ENCODE peak calls at places on chromosome 13, in ten cellular contexts. U, E, Q, S, A, V, N, H, J and I are unnamed samples.

GRCh38 chr13:99383946-99384345 is 76.7 kb upstream of the GPR183 start:
- DNase-seq in A (no peak), E (no peak), H (no peak), N (no peak), S (no peak), U (no peak), Q (no peak), J (no peak), V (no peak), I (no peak)

GRCh38 chr13:81726037-81726726 is 1385.3 kb upstream of the SPRY2 start:
- DNase-seq in V (no peak), J (no peak), A (no peak), N (no peak), S (no peak), U (no peak), Q (no peak), E (no peak), H (no peak), I (no peak)

GRCh38 chr13:108549989-108550388 is 79.4 kb upstream of the MYO16 start:
- DNase-seq in A (no peak), N (peak), J (no peak), U (no peak), Q (no peak), E (no peak), V (no peak), H (no peak), S (no peak), I (no peak)

GRCh38 chr13:91809161-91809560 is 410.7 kb downstream of the GPC5 start:
- DNase-seq in A (no peak), J (no peak), U (no peak), N (no peak), V (no peak), E (no peak), H (no peak), S (no peak), Q (no peak), I (no peak)

GRCh38 chr13:22061371-22061805 is 390.5 kb downstream of the FGF9 start:
- DNase-seq in E (peak), N (no peak), V (no peak), S (no peak), J (no peak), U (no peak), H (no peak), A (peak), Q (no peak), I (no peak)

GRCh38 chr13:54614729-54615128 is 1586.1 kb downstream of the OLFM4 start:
- DNase-seq in N (no peak), S (no peak), Q (no peak), A (no peak), U (no peak), V (no peak), E (no peak), H (no peak), J (no peak), I (no peak)

GRCh38 chr13:98080280-98080679 is 62.6 kb upstream of the FARP1 start:
- DNase-seq in H (no peak), V (no peak), A (no peak), Q (no peak), S (no peak), J (no peak), E (no peak), N (no peak), U (no peak), I (no peak)

GRCh38 chr13:79988573-79988972 is 352.4 kb downstream of the SPRY2 start:
- DNase-seq in N (no peak), J (no peak), H (peak), S (no peak), A (no peak), E (no peak), U (no peak), V (no peak), Q (no peak), I (no peak)

GRCh38 chr13:51731759-51732158 is 72.2 kb downstream of the DHRS12 start:
- DNase-seq in H (peak), S (no peak), A (no peak), E (no peak), V (no peak), U (no peak), J (no peak), Q (no peak), N (no peak), I (no peak)

GRCh38 chr13:24071423-24072075 is 89.0 kb upstream of the SPATA13 start:
- DNase-seq in E (no peak), V (no peak), S (no peak), A (no peak), N (no peak), Q (no peak), J (no peak), U (no peak), H (peak), I (no peak)

GRCh38 chr13:101579291-101579802 is 126.9 kb downstream of the ITGBL1 start:
- DNase-seq in H (peak), S (no peak), V (no peak), E (no peak), A (no peak), Q (no peak), N (no peak), U (no peak), J (no peak), I (no peak)

GRCh38 chr13:30376426-30377311 is 45.6 kb upstream of the UBE2L5 start:
- DNase-seq in E (peak), H (no peak), N (no peak), J (peak), U (no peak), A (peak), V (no peak), Q (no peak), S (no peak), I (no peak)

GRCh38 chr13:114096811-114097503 is 35.5 kb downstream of the RASA3 start:
- DNase-seq in S (no peak), A (no peak), H (no peak), N (no peak), E (no peak), Q (no peak), V (no peak), U (no peak), J (no peak), I (no peak)

GRCh38 chr13:90307136-90307535 is 1040.4 kb upstream of the MIR17HG start:
- DNase-seq in H (no peak), J (no peak), Q (no peak), V (no peak), E (no peak), S (no peak), N (no peak), A (no peak), U (no peak), I (no peak)

GRCh38 chr13:87666826-87667225 is 4.3 kb upstream of the SLITRK5 start:
- DNase-seq in H (no peak), J (no peak), N (no peak), U (no peak), E (no peak), A (no peak), V (no peak), Q (no peak), S (no peak), I (no peak)

GRCh38 chr13:67062160-67062559 is 168.0 kb downstream of the PCDH9 start:
- DNase-seq in V (no peak), S (no peak), J (no peak), H (no peak), U (no peak), Q (no peak), N (no peak), A (no peak), E (no peak), I (no peak)

GRCh38 chr13:114105351-114106225 is 26.8 kb downstream of the RASA3 start:
- DNase-seq in V (no peak), S (no peak), Q (no peak), A (no peak), E (no peak), N (no peak), U (no peak), J (no peak), H (no peak), I (no peak)

GRCh38 chr13:99465454-99465853 is 35.8 kb upstream of the TM9SF2 start:
- DNase-seq in S (no peak), N (no peak), U (no peak), H (no peak), A (no peak), Q (no peak), V (no peak), E (no peak), J (no peak), I (no peak)

GRCh38 chr13:21050288-21051197 is 10.8 kb downstream of the LATS2 start:
- DNase-seq in S (no peak), U (no peak), Q (no peak), J (peak), V (no peak), E (no peak), N (no peak), A (no peak), H (no peak), I (no peak)

GRCh38 chr13:64553411-64554129 is 2676.6 kb downstream of the PCDH9 start:
- DNase-seq in H (peak), J (no peak), V (no peak), S (no peak), E (no peak), A (no peak), U (no peak), Q (no peak), N (no peak), I (no peak)

GRCh38 chr13:25111557-25111956 is 15.6 kb downstream of the PABPC3 start:
- DNase-seq in U (no peak), E (no peak), Q (no peak), V (no peak), J (no peak), H (peak), S (no peak), A (no peak), N (no peak), I (no peak)

GRCh38 chr13:51249767-51250741 is 27.9 kb downstream of the FAM124A start:
- DNase-seq in J (no peak), V (no peak), H (no peak), S (no peak), Q (no peak), U (no peak), A (no peak), N (peak), E (no peak), I (no peak)

GRCh38 chr13:46679369-46680180 is 117.4 kb downstream of the ESD start:
- DNase-seq in U (no peak), N (no peak), E (peak), Q (no peak), A (peak), H (peak), S (no peak), V (no peak), J (no peak), I (no peak)

GRCh38 chr13:30108913-30109237 is 198.5 kb downstream of the KATNAL1 start:
- DNase-seq in N (no peak), J (peak), A (no peak), Q (no peak), U (peak), H (no peak), E (no peak), S (no peak), V (no peak), I (no peak)

GRCh38 chr13:72932250-72932649 is 126.6 kb upstream of the KLF5 start:
- DNase-seq in U (no peak), H (no peak), S (no peak), Q (no peak), N (no peak), J (no peak), E (no peak), A (no peak), V (no peak), I (no peak)

GRCh38 chr13:44770951-44771350 is 194.8 kb upstream of the TSC22D1 start:
- DNase-seq in V (no peak), U (no peak), S (no peak), Q (no peak), J (no peak), E (no peak), A (no peak), H (no peak), N (no peak), I (no peak)

DNA sequence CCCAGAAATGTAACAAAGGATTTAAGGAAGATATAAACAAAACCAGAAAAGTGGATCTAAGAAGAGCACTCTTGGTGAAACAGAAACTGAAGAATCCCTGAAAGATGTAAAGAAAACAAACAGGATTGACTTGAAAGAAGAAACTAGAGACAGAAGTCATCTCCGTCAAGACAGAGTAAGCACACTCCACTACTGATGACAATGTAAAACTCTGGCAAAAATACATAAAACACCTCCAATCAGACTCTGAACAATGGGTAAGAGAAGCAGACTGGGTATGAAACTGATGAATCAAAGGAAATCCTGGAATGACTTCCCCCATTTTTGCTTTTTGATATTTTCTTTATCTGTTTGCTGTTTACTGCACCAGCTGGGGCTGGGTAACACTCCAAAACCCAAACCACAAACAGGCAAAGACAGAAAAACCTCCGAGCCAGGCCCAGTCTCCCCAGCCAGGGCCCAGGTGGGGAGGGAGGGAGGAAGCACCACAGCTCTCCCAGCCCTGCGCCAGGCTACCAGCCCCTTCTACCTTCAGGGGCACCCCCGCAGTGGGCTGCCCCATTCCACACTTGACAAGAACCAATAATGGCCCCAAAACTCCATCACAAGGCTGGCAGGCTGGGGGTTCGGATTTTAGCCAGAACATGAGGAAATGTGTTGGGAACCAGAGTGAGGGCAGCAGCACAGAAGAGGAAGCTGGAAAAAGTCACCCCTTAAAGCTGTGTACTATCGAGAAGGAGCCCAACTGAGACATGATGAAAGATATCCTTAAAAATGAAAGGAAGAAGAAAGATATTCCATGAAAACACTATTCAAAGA is 13.3 kb downstream of the TUBGCP3 start:
- DNase-seq in V (no peak), A (no peak), Q (no peak), H (peak), J (no peak), E (no peak), U (no peak), N (no peak), S (no peak), I (no peak)
- H3K27ac ChIP-seq in V (no peak), A (no peak), Q (no peak), H (peak), J (no peak), E (no peak), U (peak), N (no peak), S (peak), I (no peak)

GRCh38 chr13:50209646-50210045 is 194.4 kb downstream of the KCNRG start:
- DNase-seq in Q (no peak), E (no peak), U (no peak), S (no peak), H (no peak), N (no peak), V (no peak), A (no peak), J (no peak), I (no peak)

GRCh38 chr13:50214514-50214913 is 199.3 kb downstream of the KCNRG start:
- DNase-seq in V (no peak), J (no peak), N (no peak), U (no peak), E (no peak), A (no peak), H (no peak), S (no peak), Q (no peak), I (no peak)

GRCh38 chr13:50213526-50213925 is 198.3 kb downstream of the KCNRG start:
- DNase-seq in N (no peak), A (no peak), H (no peak), U (no peak), V (no peak), E (no peak), S (no peak), Q (no peak), J (no peak), I (no peak)

GRCh38 chr13:50203256-50204083 is 188.2 kb downstream of the KCNRG start:
- DNase-seq in H (no peak), V (no peak), Q (no peak), S (no peak), N (no peak), A (no peak), J (no peak), U (no peak), E (no peak), I (no peak)

DNA sequence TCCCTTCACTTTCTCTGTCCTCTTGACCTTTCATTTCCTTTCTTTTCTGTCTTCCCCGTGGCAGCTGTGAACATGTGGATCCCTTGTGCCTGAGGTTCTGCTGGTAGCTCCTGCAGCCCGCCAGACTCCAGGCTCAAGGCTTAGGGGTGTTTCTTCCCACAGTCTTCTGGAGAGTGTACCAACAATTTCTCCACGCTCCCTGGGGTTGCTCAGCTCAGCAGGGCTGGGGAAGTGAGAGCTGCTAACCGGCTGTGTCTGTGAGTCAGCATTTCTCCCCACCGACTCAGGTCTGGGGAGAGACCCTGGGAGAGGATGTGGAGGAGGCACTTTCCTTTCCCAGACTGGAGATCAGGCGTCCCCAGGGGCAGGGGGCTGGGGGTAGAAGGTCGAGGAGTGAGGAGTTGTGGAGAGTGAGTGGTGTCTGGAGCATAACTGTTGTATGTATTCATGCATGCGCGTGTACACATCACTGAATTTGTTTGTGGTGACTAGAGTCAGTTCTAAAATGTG is 193.6 kb downstream of the KCNRG start:
- DNase-seq in Q (peak), A (no peak), U (no peak), V (no peak), H (peak), N (peak), E (no peak), J (peak), S (peak), I (peak)
- H3K27ac ChIP-seq in Q (peak), A (no peak), U (peak), V (no peak), H (peak), N (no peak), E (peak), J (no peak), S (no peak), I (peak)

DNA sequence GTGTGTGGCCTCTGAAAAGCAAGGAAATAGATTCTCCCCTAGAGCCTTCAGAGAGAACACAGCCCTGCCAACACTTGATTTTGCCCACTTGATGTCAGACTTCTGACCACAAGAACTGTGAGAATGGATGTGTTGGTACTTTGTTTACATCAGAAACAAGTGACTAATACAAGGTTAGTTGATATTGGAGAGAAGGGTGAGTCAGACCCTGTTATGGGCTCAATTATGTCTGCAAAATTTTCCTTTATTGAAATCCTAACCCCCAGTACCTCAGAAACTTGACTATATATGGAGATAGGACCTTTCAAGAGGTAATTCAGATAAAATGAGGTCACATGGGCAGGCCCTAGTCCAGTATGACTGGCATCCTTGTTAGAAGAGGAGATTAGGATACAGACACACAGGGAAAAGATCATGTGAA is 226.7 kb downstream of the RFC3 start:
- DNase-seq in N (no peak), U (no peak), H (peak), Q (no peak), E (no peak), V (no peak), J (no peak), A (no peak), S (no peak), I (peak)
- H3K27ac ChIP-seq in N (no peak), U (peak), H (no peak), Q (no peak), E (no peak), V (no peak), J (no peak), A (no peak), S (no peak), I (no peak)

GRCh38 chr13:33015791-33016323 is 366 bp upstream of the KL start:
- DNase-seq in J (peak), S (no peak), E (no peak), H (no peak), Q (peak), N (no peak), V (no peak), U (no peak), A (no peak), I (no peak)

GRCh38 chr13:33016414-33017409 is at the start of gene KL:
- DNase-seq in N (no peak), E (no peak), J (peak), S (no peak), Q (peak), U (no peak), A (no peak), H (no peak), V (no peak), I (no peak)

GRCh38 chr13:33017410-33017929 is 1.2 kb downstream of the KL start:
- DNase-seq in A (no peak), N (no peak), J (peak), S (no peak), U (no peak), E (peak), V (no peak), Q (peak), H (peak), I (peak)

GRCh38 chr13:33015275-33015674 is 948 bp upstream of the KL start:
- DNase-seq in U (no peak), S (no peak), E (no peak), H (no peak), A (no peak), Q (no peak), N (no peak), J (no peak), V (no peak), I (no peak)

GRCh38 chr13:33014291-33014690 is 1.9 kb upstream of the KL start:
- DNase-seq in Q (no peak), A (no peak), N (no peak), V (no peak), H (no peak), S (no peak), E (no peak), U (no peak), J (no peak), I (no peak)
- H3K27ac ChIP-seq in Q (peak), A (no peak), N (no peak), V (no peak), H (no peak), S (no peak), E (no peak), U (no peak), J (no peak), I (no peak)

DNA sequence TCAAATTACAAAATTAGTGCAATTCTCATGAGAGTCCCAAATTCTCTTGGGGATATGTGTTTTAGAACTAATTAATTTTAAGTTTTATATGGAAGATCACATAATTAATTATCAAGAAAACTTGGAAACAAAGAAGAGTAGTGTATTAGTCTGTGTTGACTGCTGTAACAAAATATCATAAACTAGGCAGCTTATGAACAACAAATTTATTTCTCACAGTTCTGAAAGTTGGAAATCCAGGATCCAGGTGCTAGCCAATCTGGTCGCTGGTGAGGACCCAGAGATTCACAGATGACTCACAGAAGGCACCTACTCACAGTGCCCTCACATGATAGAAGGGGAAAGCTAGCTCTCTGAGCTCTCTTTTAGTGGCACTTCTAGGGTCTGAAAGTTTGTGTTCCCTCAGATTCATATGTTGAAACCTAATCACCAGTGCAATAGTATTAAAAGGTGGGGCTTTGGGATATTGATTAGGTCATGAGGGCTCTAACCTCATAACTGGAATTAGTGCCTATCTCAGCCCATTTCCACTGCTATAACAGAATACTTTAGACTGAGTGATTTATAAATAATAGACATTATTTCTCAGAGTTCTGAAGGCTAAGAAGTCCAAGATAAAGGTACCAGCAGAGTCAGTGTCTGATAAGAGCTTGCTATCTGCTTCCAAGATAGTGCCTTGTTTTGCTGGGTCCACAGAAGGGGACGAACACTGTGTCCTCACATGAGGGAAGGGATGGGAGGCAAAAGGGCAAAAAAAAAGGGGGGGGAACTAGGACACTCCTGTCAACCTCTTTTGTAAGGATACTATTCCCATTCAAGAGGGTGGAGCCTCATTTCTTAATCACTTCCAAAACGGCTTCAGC is 1.5 kb upstream of the ARGLU1 start:
- DNase-seq in V (no peak), U (no peak), H (no peak), E (no peak), S (no peak), N (no peak), A (no peak), Q (no peak), J (no peak), I (no peak)
- H3K27ac ChIP-seq in V (no peak), U (no peak), H (no peak), E (no peak), S (no peak), N (no peak), A (no peak), Q (peak), J (no peak), I (no peak)